ENCODE peak calls at places on chromosomes 11 and 22, in four cellular contexts. W is stimulated activated CD8-positive, alpha-beta memory T cell treated with anti-CD3 and anti-CD28 coated beads, Interleukin-7, amount 100 ng/mL, for 24 hours; Y is activated naive CD4-positive, alpha-beta T cell treated with Interleukin-2 at 50 U/mL for 16 hours; Q is NCI-H460. P is an unnamed sample.

GRCh38 chr11:102276302-102277182 is 40.7 kb upstream of the BIRC3 start:
- DNase-seq in W (no peak), Y (no peak), Q (no peak), P (no peak)

GRCh38 chr11:78209478-78209877 is 20.8 kb downstream of the USP35 start:
- DNase-seq in W (no peak), Y (no peak), Q (no peak), P (no peak)

GRCh38 chr11:44711113-44711512 is 15.6 kb upstream of the TSPAN18 start:
- DNase-seq in W (no peak), Y (no peak), Q (no peak), P (no peak)

GRCh38 chr11:60887531-60887930 is 18.9 kb downstream of the PRPF19 start:
- DNase-seq in W (no peak), Y (peak; percentile 25), Q (peak; percentile 6), P (peak; percentile 53)

GRCh38 chr11:121930004-121930965 is 185.7 kb downstream of the BLID start:
- DNase-seq in W (no peak), Y (no peak), Q (no peak), P (no peak)

GRCh38 chr22:23696326-23696851 is 5.6 kb downstream of the RGL4 start:
- DNase-seq in W (peak; percentile 46), Y (peak; percentile 75), Q (no peak), P (no peak)

GRCh38 chr11:96228911-96229310 is 114.1 kb downstream of the MAML2 start:
- DNase-seq in W (no peak), Y (no peak), Q (no peak), P (no peak)

GRCh38 chr11:131423715-131424114 is 53.3 kb downstream of the NTM start:
- DNase-seq in W (no peak), Y (no peak), Q (peak; percentile 33), P (peak; percentile 5)

GRCh38 chr11:15884792-15885540 is 471.4 kb downstream of the SOX6 start:
- DNase-seq in W (no peak), Y (no peak), Q (no peak), P (no peak)

GRCh38 chr22:41943661-41944209 is 3.2 kb downstream of the CENPM start:
- DNase-seq in W (no peak), Y (no peak), Q (no peak), P (no peak)

GRCh38 chr11:74806267-74806666 is 57.6 kb downstream of the RNF169 start:
- DNase-seq in W (no peak), Y (no peak), Q (no peak), P (no peak)

GRCh38 chr22:32539631-32540449 is 65.2 kb downstream of the FBXO7 start:
- DNase-seq in W (no peak), Y (no peak), Q (no peak), P (no peak)

GRCh38 chr22:38032681-38033521 is 24.3 kb upstream of the PICK1 start:
- DNase-seq in W (no peak), Y (no peak), Q (no peak), P (peak; percentile 60)

GRCh38 chr11:33835143-33835878 is 56.6 kb downstream of the LMO2 start:
- DNase-seq in W (no peak), Y (no peak), Q (peak; percentile 26), P (peak; percentile 69)

GRCh38 chr11:112877561-112877960 is 83.7 kb upstream of the NCAM1 start:
- DNase-seq in W (no peak), Y (no peak), Q (no peak), P (no peak)

GRCh38 chr11:118895093-118896039 is 11.7 kb downstream of the CXCR5 start:
- DNase-seq in W (no peak), Y (peak; percentile 71), Q (no peak), P (no peak)

GRCh38 chr11:95093548-95093947 is 3.9 kb downstream of the ENDOD1 start:
- DNase-seq in W (no peak), Y (no peak), Q (no peak), P (no peak)

GRCh38 chr11:61974766-61975631 is 7.6 kb upstream of the FTH1 start:
- DNase-seq in W (no peak), Y (no peak), Q (no peak), P (no peak)

GRCh38 chr11:724063-724732 is 18.2 kb downstream of the EPS8L2 start:
- DNase-seq in W (no peak), Y (peak; percentile 29), Q (no peak), P (no peak)

GRCh38 chr11:119416606-119417580 is 6.1 kb downstream of the THY1 start:
- DNase-seq in W (no peak), Y (no peak), Q (no peak), P (peak; percentile 61)

GRCh38 chr22:44130076-44130711 is 50.5 kb upstream of the PARVG start:
- DNase-seq in W (no peak), Y (no peak), Q (no peak), P (no peak)

GRCh38 chr11:63939351-63939920 is 634 bp downstream of the NAA40 start:
- DNase-seq in W (no peak), Y (peak; percentile 3), Q (no peak), P (peak; percentile 43)

GRCh38 chr11:113587318-113587739 is 112.1 kb upstream of the DRD2 start:
- DNase-seq in W (no peak), Y (no peak), Q (no peak), P (no peak)

GRCh38 chr22:24402460-24403192 is 24.8 kb upstream of the ADORA2A start:
- DNase-seq in W (no peak), Y (no peak), Q (peak; percentile 19), P (peak; percentile 80)

GRCh38 chr11:119547511-119547910 is 124.5 kb upstream of the THY1 start:
- DNase-seq in W (no peak), Y (no peak), Q (no peak), P (no peak)

GRCh38 chr22:44971651-44972362 is 38.0 kb downstream of the PHF21B start:
- DNase-seq in W (no peak), Y (peak; percentile 4), Q (no peak), P (no peak)